ENCODE peak calls at places on chromosomes 12 and 14, in four cellular contexts. T, L, M and J are unnamed samples.
A peak's percentile ranks its signal among the peaks of the same experiment; 100 is the strongest.

GRCh38 chr14:52044791-52045522 is 23.9 kb downstream of the NID2 start:
- DNase-seq in L (no peak), M (peak; percentile 90), T (no peak), J (no peak)

GRCh38 chr12:114668151-114668891 is 15.7 kb downstream of the TBX3 start:
- DNase-seq in L (no peak), M (peak; percentile 98), T (no peak), J (peak; percentile 97)

GRCh38 chr12:67721216-67721615 is 72.7 kb downstream of the DYRK2 start:
- DNase-seq in L (no peak), M (no peak), T (no peak), J (peak; percentile 69)

GRCh38 chr14:99716850-99717681 is 33.0 kb downstream of the CYP46A1 start:
- DNase-seq in L (no peak), T (no peak), M (no peak), J (no peak)

GRCh38 chr14:95265106-95266094 is 54.3 kb downstream of the CLMN start:
- DNase-seq in M (peak; percentile 98), L (no peak), T (no peak), J (peak; percentile 98)

GRCh38 chr14:104972301-104973211 is 5.6 kb downstream of the AHNAK2 start:
- DNase-seq in M (peak; percentile 97), L (no peak), T (no peak), J (peak; percentile 91)

GRCh38 chr14:70709726-70710382 is 68.1 kb downstream of the TTC9 start:
- DNase-seq in L (no peak), T (no peak), M (peak; percentile 60), J (no peak)

GRCh38 chr12:109092484-109093021 is 719 bp downstream of the ALKBH2 start:
- DNase-seq in T (no peak), L (no peak), M (no peak), J (no peak)

GRCh38 chr12:93223440-93224426 is 154.0 kb upstream of the NUDT4 start:
- DNase-seq in T (no peak), M (peak; percentile 66), L (no peak), J (peak; percentile 24)

GRCh38 chr14:79728331-79728730 is 483.0 kb downstream of the DIO2 start:
- DNase-seq in T (no peak), M (no peak), L (no peak), J (no peak)

GRCh38 chr14:95200404-95200803 is 43.1 kb upstream of the DICER1 start:
- DNase-seq in T (no peak), M (no peak), L (no peak), J (no peak)

GRCh38 chr14:80996049-80996901 is 40.9 kb downstream of the TSHR start:
- DNase-seq in T (no peak), L (peak; percentile 7), M (peak; percentile 83), J (peak; percentile 51)

GRCh38 chr12:89237763-89238162 is 114.5 kb downstream of the DUSP6 start:
- DNase-seq in L (no peak), T (no peak), M (no peak), J (no peak)
- H3K4me1 ChIP-seq in L (peaks cover 27% of the 10 kb centered on the region), T (peaks cover 39% of the 10 kb centered on the region), M (peaks cover 32% of the 10 kb centered on the region), J (no peaks in the 10 kb centered on the region)

DNA sequence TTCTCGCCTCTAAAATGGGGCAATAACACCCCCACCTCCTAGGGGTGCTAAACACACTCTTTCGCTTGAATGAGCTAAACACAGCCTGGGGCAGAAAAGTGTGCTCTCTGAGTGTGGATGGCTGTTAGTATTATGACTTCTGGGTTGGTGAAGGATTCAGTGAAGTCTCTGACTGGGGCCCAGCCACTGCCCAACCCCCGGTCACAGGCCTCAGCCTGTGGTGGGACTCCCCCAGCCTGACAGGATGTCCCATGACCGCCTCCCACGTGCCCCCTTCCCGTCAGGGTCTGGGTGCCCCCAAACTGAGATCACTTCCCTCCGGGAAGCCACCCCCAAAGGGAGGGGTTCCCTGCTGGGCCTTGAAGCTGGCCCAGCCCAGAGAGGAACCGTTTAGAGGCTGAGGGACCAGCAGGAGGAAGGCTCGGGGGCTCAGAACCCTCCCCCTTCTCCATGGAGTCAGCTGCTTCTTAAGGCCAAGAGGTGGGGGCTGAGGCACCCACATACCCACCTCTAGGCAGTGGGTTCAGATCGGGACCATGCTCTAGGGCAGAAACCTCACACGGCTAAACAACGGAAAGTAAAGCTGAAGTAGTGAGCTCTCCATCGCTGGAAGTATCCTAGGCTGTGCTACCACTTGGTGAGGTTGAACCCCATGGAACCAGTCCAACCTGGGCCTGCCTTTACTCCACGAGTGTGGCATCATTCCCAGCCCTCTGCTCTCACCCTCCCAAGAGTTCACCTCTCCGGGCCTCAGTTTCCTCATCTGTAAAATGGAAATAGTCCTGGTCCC is 13.8 kb downstream of the DTX1 start:
- DNase-seq in T (no peak), L (peak; percentile 13), M (no peak), J (no peak)
- H3K4me3 ChIP-seq in T (no peak overlapping the region), L (no peak overlapping the region), M (no peak overlapping the region), J (no peak overlapping the region)

GRCh38 chr14:22811752-22812151 is 3.5 kb downstream of the SLC7A7 start:
- DNase-seq in M (no peak), T (no peak), L (no peak), J (no peak)
- H3K4me1 ChIP-seq in M (no peaks in the 10 kb centered on the region), T (peaks cover 6% of the 10 kb centered on the region), L (peaks cover 7% of the 10 kb centered on the region), J (no peaks in the 10 kb centered on the region)

DNA sequence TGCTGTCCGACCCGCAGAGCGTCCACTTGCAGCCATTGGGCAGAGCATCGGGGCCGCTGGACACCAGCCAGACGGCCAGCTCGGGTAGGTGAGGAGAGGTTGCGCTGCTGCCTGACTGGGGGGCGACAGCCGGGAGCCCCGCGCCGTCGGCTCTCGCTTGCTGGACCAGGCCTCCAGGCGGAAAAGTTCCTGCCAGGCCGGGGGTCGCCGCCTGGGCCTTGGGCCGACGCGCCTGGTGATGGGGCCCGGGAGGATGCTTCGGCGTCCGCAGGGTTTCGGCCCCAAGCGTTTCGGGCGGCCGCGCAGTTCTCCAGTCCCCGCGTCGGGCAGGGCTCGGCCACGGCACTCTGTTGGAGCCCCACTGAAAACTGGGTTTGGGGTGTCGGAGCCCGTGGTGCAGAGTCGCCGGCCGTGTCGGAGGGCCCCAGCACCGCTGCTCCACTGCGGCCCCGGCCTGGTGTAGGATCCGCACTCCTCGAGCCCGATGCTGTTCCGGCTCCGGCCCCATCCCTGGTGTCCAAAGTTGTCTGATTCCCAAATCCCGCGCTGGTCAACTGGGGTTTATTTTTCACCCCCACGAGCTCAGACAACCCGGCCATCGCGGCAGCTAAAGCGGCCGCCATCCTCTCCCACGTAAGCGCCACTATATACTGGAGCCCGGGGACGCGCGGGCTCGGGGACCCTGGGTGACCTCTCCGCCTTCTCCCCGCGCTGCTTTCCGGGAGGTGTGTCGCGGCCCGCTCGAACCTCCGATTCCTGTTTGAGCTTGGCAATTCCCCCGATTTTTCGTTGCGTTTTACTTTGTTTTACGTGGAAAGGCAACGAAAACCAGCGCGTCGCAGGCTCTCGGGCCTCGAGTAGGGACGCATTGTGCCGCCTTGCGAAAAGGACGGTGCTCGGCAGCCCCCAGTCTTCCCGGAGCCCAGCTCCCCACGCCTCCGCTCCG is 872 bp downstream of the VSX2 start:
- DNase-seq in L (no peak), T (no peak), M (no peak), J (no peak)
- H3K4me3 ChIP-seq in L (peak overlapping the region; percentile 32), T (no peak overlapping the region), M (no peak overlapping the region), J (peak overlapping the region; percentile 21)